ENCODE peak calls at places on chromosomes 13 and 19, in five cellular contexts. One of them, this sample, is unnamed.
A peak's percentile ranks its signal among the peaks of the same experiment; 100 is the strongest.

GRCh38 chr13:113109151-113110047 is 3.8 kb downstream of the F7 start:
- DNase-seq in WTC11: peak; percentile 42
- DNase-seq in naive thymus-derived CD4-positive, alpha-beta T cell: no peak
- DNase-seq in HEK293T: no peak
- DNase-seq in progenitor cell of endocrine pancreas: no peak
- DNase-seq in this sample: no peak

GRCh38 chr13:98083507-98083906 is 59.4 kb upstream of the FARP1 start:
- DNase-seq in WTC11: no peak
- DNase-seq in HEK293T: no peak
- DNase-seq in progenitor cell of endocrine pancreas: no peak
- DNase-seq in naive thymus-derived CD4-positive, alpha-beta T cell: no peak
- DNase-seq in this sample: peak; percentile 14

GRCh38 chr13:25137624-25137892 is 34.5 kb downstream of the AMER2 start:
- DNase-seq in HEK293T: no peak
- DNase-seq in progenitor cell of endocrine pancreas: no peak
- DNase-seq in WTC11: no peak
- DNase-seq in naive thymus-derived CD4-positive, alpha-beta T cell: no peak
- DNase-seq in this sample: no peak

GRCh38 chr19:51600940-51601575 is 29.1 kb downstream of the SIGLEC5 start:
- DNase-seq in HEK293T: no peak
- DNase-seq in naive thymus-derived CD4-positive, alpha-beta T cell: no peak
- DNase-seq in WTC11: peak; percentile 44
- DNase-seq in progenitor cell of endocrine pancreas: no peak
- DNase-seq in this sample: no peak

GRCh38 chr19:57656346-57656745 is 12.4 kb upstream of the ZSCAN4 start:
- DNase-seq in naive thymus-derived CD4-positive, alpha-beta T cell: no peak
- DNase-seq in HEK293T: no peak
- DNase-seq in WTC11: no peak
- DNase-seq in progenitor cell of endocrine pancreas: no peak
- DNase-seq in this sample: no peak

GRCh38 chr19:41904118-41904870 is 21.3 kb downstream of the ARHGEF1 start:
- DNase-seq in progenitor cell of endocrine pancreas: peak; percentile 45
- DNase-seq in HEK293T: no peak
- DNase-seq in naive thymus-derived CD4-positive, alpha-beta T cell: no peak
- DNase-seq in WTC11: no peak
- DNase-seq in this sample: no peak

GRCh38 chr13:108095036-108095435 is 120.3 kb downstream of the LIG4 start:
- DNase-seq in naive thymus-derived CD4-positive, alpha-beta T cell: no peak
- DNase-seq in HEK293T: no peak
- DNase-seq in progenitor cell of endocrine pancreas: no peak
- DNase-seq in WTC11: no peak
- DNase-seq in this sample: no peak

GRCh38 chr19:48745208-48745995 is 1.3 kb downstream of the IZUMO1 start:
- DNase-seq in progenitor cell of endocrine pancreas: no peak
- DNase-seq in WTC11: peak; percentile 70
- DNase-seq in naive thymus-derived CD4-positive, alpha-beta T cell: peak; percentile 70
- DNase-seq in HEK293T: peak; percentile 62
- DNase-seq in this sample: no peak

GRCh38 chr13:42039457-42039945 is 8.9 kb upstream of the DGKH start:
- DNase-seq in naive thymus-derived CD4-positive, alpha-beta T cell: no peak
- DNase-seq in HEK293T: peak; percentile 15
- DNase-seq in WTC11: no peak
- DNase-seq in progenitor cell of endocrine pancreas: no peak
- DNase-seq in this sample: no peak

GRCh38 chr19:46659151-46660007 is 1.6 kb downstream of the DACT3 start:
- DNase-seq in progenitor cell of endocrine pancreas: no peak
- DNase-seq in WTC11: peak; percentile 63
- DNase-seq in naive thymus-derived CD4-positive, alpha-beta T cell: no peak
- DNase-seq in HEK293T: no peak
- DNase-seq in this sample: no peak

GRCh38 chr19:50175924-50176323 is 12.8 kb upstream of the IZUMO2 start:
- DNase-seq in naive thymus-derived CD4-positive, alpha-beta T cell: no peak
- DNase-seq in progenitor cell of endocrine pancreas: no peak
- DNase-seq in HEK293T: no peak
- DNase-seq in WTC11: no peak
- DNase-seq in this sample: no peak

GRCh38 chr19:11964858-11965645 is at the start of gene ZNF763:
- DNase-seq in WTC11: peak; percentile 99
- DNase-seq in progenitor cell of endocrine pancreas: peak; percentile 84
- DNase-seq in naive thymus-derived CD4-positive, alpha-beta T cell: peak; percentile 83
- DNase-seq in HEK293T: no peak
- DNase-seq in this sample: peak; percentile 31